ENCODE peak calls at places on chromosome 1, in four cellular contexts. One of them, this sample, is unnamed.

GRCh38 chr1:226061793-226062557 is 541 bp upstream of the H3-3A start:
- DNase-seq in NCI-H526 treated with DMSO at 0.1 percent for 48 hours: peak; percentile 46
- DNase-seq in T-cell: peak; percentile 27
- DNase-seq in tibial nerve: peak; percentile 51
- DNase-seq in this sample: peak; percentile 55

GRCh38 chr1:226360106-226360746 is 47.7 kb downstream of the PARP1 start:
- DNase-seq in NCI-H526 treated with DMSO at 0.1 percent for 48 hours: no peak
- DNase-seq in T-cell: no peak
- DNase-seq in tibial nerve: no peak
- DNase-seq in this sample: no peak

GRCh38 chr1:116982319-116983004 is 19.1 kb upstream of the CD101 start:
- DNase-seq in NCI-H526 treated with DMSO at 0.1 percent for 48 hours: no peak
- DNase-seq in T-cell: no peak
- DNase-seq in tibial nerve: no peak
- DNase-seq in this sample: no peak

GRCh38 chr1:31214316-31215082 is 25.2 kb downstream of the NKAIN1 start:
- DNase-seq in NCI-H526 treated with DMSO at 0.1 percent for 48 hours: no peak
- DNase-seq in T-cell: no peak
- DNase-seq in tibial nerve: no peak
- DNase-seq in this sample: no peak

GRCh38 chr1:67307251-67308060 is at the start of gene IL12RB2:
- DNase-seq in NCI-H526 treated with DMSO at 0.1 percent for 48 hours: peak; percentile 58
- DNase-seq in T-cell: peak; percentile 34
- DNase-seq in tibial nerve: no peak
- DNase-seq in this sample: peak; percentile 41

GRCh38 chr1:173149887-173150286 is 57.2 kb downstream of the TNFSF4 start:
- DNase-seq in NCI-H526 treated with DMSO at 0.1 percent for 48 hours: no peak
- DNase-seq in T-cell: no peak
- DNase-seq in tibial nerve: no peak
- DNase-seq in this sample: peak; percentile 27

GRCh38 chr1:21638531-21639341 is 30.4 kb downstream of the RAP1GAP start:
- DNase-seq in NCI-H526 treated with DMSO at 0.1 percent for 48 hours: no peak
- DNase-seq in T-cell: no peak
- DNase-seq in tibial nerve: no peak
- DNase-seq in this sample: peak; percentile 22

GRCh38 chr1:189628857-189629256 is 848.8 kb downstream of the BRINP3 start:
- DNase-seq in NCI-H526 treated with DMSO at 0.1 percent for 48 hours: no peak
- DNase-seq in T-cell: no peak
- DNase-seq in tibial nerve: no peak
- DNase-seq in this sample: no peak

GRCh38 chr1:198605880-198606458 is 32.9 kb upstream of the PTPRC start:
- DNase-seq in NCI-H526 treated with DMSO at 0.1 percent for 48 hours: no peak
- DNase-seq in T-cell: no peak
- DNase-seq in tibial nerve: no peak
- DNase-seq in this sample: no peak

GRCh38 chr1:205980182-205980830 is 22.9 kb downstream of the RAB7B start:
- DNase-seq in NCI-H526 treated with DMSO at 0.1 percent for 48 hours: no peak
- DNase-seq in T-cell: no peak
- DNase-seq in tibial nerve: no peak
- DNase-seq in this sample: no peak

GRCh38 chr1:42753070-42753469 is 13.0 kb upstream of the CLDN19 start:
- DNase-seq in NCI-H526 treated with DMSO at 0.1 percent for 48 hours: no peak
- DNase-seq in T-cell: no peak
- DNase-seq in tibial nerve: no peak
- DNase-seq in this sample: no peak

GRCh38 chr1:223492044-223492443 is 98.8 kb downstream of the CCDC185 start:
- DNase-seq in NCI-H526 treated with DMSO at 0.1 percent for 48 hours: no peak
- DNase-seq in T-cell: no peak
- DNase-seq in tibial nerve: no peak
- DNase-seq in this sample: no peak

GRCh38 chr1:204045430-204045829 is 27.5 kb upstream of the SOX13 start:
- DNase-seq in NCI-H526 treated with DMSO at 0.1 percent for 48 hours: no peak
- DNase-seq in T-cell: no peak
- DNase-seq in tibial nerve: no peak
- DNase-seq in this sample: no peak

GRCh38 chr1:116962976-116963639 is 38.5 kb upstream of the CD101 start:
- DNase-seq in NCI-H526 treated with DMSO at 0.1 percent for 48 hours: no peak
- DNase-seq in T-cell: no peak
- DNase-seq in tibial nerve: no peak
- DNase-seq in this sample: no peak

GRCh38 chr1:243977104-243977503 is 74.0 kb upstream of the ZBTB18 start:
- DNase-seq in NCI-H526 treated with DMSO at 0.1 percent for 48 hours: no peak
- DNase-seq in T-cell: no peak
- DNase-seq in tibial nerve: no peak
- DNase-seq in this sample: no peak

GRCh38 chr1:12129624-12130023 is 37.2 kb upstream of the TNFRSF1B start:
- DNase-seq in NCI-H526 treated with DMSO at 0.1 percent for 48 hours: no peak
- DNase-seq in T-cell: no peak
- DNase-seq in tibial nerve: no peak
- DNase-seq in this sample: no peak